ENCODE peak calls at places on chromosomes 2 and 18, in nine cellular contexts. J is heart left ventricle, X is cardiac muscle cell, T is astrocyte, S is gastrocnemius medialis, V is keratinocyte, L is transverse colon, F is fibroblast of lung, D is colonic mucosa. Z is an unnamed sample.
A peak's percentile ranks its signal among the peaks of the same experiment; 100 is the strongest.

GRCh38 chr2:33946198-33946597 is 347.1 kb upstream of the FAM98A start:
- DNase-seq in J (no peak), X (no peak), T (no peak), S (no peak), V (no peak), L (no peak), F (no peak), D (no peak), Z (peak; percentile 5)

GRCh38 chr18:42413870-42414269 is 458.8 kb downstream of the PIK3C3 start:
- DNase-seq in J (no peak), X (no peak), T (peak; percentile 77), S (no peak), V (no peak), L (no peak), F (peak; percentile 0), D (no peak), Z (peak; percentile 39)

GRCh38 chr2:72813841-72814240 is 12.0 kb downstream of the EXOC6B start:
- DNase-seq in J (no peak), X (no peak), T (peak; percentile 48), S (no peak), V (no peak), L (no peak), F (peak; percentile 61), D (no peak), Z (no peak)

GRCh38 chr2:169684135-169684565 is 10.1 kb downstream of the CFAP210 start:
- DNase-seq in J (no peak), X (no peak), T (no peak), S (no peak), V (no peak), L (no peak), F (no peak), D (no peak), Z (no peak)

GRCh38 chr18:55286257-55286825 is 301.7 kb downstream of the TCF4 start:
- DNase-seq in J (no peak), X (no peak), T (peak; percentile 80), S (no peak), V (no peak), L (no peak), F (no peak), D (no peak), Z (no peak)

GRCh38 chr18:32301976-32302743 is 112.3 kb downstream of the MEP1B start:
- DNase-seq in J (no peak), X (no peak), T (peak; percentile 93), S (peak; percentile 22), V (no peak), L (no peak), F (peak; percentile 89), D (no peak), Z (peak; percentile 51)

GRCh38 chr2:159683804-159684203 is 28.5 kb upstream of the MARCHF7 start:
- DNase-seq in J (no peak), X (no peak), T (no peak), S (no peak), V (no peak), L (no peak), F (no peak), D (no peak), Z (no peak)

GRCh38 chr2:159461076-159461475 is 155.3 kb downstream of the BAZ2B start:
- DNase-seq in J (no peak), X (no peak), T (no peak), S (no peak), V (no peak), L (no peak), F (no peak), D (no peak), Z (no peak)

GRCh38 chr2:45172993-45173392 is 163.7 kb upstream of the SIX2 start:
- DNase-seq in J (no peak), X (no peak), T (no peak), S (no peak), V (no peak), L (no peak), F (no peak), D (no peak), Z (no peak)
- H3K27me3 ChIP-seq in J (peaks cover 66% of the 10 kb centered on the region), X (peaks cover 63% of the 10 kb centered on the region), T (peaks cover 33% of the 10 kb centered on the region), S (peaks cover 16% of the 10 kb centered on the region), V (peaks cover 32% of the 10 kb centered on the region), L (peaks cover 64% of the 10 kb centered on the region), F (peaks cover 19% of the 10 kb centered on the region), D (peaks cover 39% of the 10 kb centered on the region), Z (peaks cover 27% of the 10 kb centered on the region)

DNA sequence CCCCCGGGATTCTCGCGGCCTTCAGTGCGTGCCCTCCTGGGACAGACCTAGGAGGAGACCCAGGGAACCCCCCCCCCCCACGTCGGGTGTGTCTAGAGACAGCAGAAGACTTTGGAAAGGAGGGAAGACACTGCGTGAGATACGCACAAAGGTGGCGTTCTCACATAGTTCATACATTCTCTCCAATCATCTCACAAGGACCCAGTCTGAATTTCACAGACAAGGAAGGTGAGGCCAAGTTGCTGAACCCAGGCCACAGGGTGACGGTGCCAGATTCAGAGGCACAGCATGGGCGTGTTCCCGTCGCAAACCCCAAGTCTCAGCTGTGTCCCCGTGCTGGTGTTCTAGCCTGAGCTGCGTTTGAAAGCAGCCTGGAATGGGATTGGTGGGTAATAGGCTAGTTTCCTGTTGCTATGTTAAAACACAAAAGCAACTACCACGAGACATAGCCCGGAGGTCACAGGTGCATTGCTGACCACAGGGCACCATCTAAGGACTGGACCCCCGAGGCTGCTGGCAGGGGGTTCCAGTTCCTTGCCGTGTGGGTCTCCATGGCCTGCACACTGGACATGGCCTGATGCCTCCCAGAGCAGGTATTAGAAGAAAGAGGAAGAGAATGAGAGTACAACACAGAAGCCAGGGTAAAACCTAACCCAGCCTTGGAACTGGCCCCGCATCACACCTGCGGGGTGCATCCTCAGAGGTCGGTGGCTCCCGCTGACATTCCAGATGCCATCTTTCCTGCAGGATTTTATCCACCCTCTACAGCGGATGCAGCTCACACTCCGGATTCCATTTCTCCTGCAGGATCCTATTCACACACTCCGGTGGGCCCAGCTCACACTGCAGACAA is 1.1 kb upstream of the PXDN start:
- DNase-seq in J (no peak), X (no peak), T (no peak), S (no peak), V (no peak), L (no peak), F (no peak), D (no peak), Z (no peak)
- H3K4me3 ChIP-seq in J (peak overlapping the region; percentile 85), X (peak overlapping the region; percentile 85), T (peak overlapping the region; percentile 66), S (peak overlapping the region; percentile 69), V (peak overlapping the region; percentile 55), L (peak overlapping the region; percentile 66), F (peak overlapping the region; percentile 73), D (peak overlapping the region; percentile 43), Z (peak overlapping the region; percentile 83)

GRCh38 chr2:241272722-241273551 is 42.5 kb downstream of the HDLBP start:
- DNase-seq in J (peak; percentile 87), X (peak; percentile 76), T (peak; percentile 40), S (peak; percentile 19), V (peak; percentile 32), L (peak; percentile 76), F (peak; percentile 65), D (peak; percentile 76), Z (no peak)

GRCh38 chr2:241271641-241272297 is 43.7 kb downstream of the HDLBP start:
- DNase-seq in J (peak; percentile 91), X (peak; percentile 79), T (peak; percentile 72), S (peak; percentile 80), V (no peak), L (peak; percentile 86), F (peak; percentile 86), D (peak; percentile 90), Z (peak; percentile 42)

GRCh38 chr2:241272298-241272721 is 43.2 kb downstream of the HDLBP start:
- DNase-seq in J (peak; percentile 72), X (peak; percentile 73), T (no peak), S (no peak), V (no peak), L (peak; percentile 36), F (peak; percentile 21), D (peak; percentile 29), Z (no peak)

GRCh38 chr2:241274127-241274526 is 41.3 kb downstream of the HDLBP start:
- DNase-seq in J (no peak), X (no peak), T (no peak), S (no peak), V (no peak), L (no peak), F (no peak), D (no peak), Z (no peak)

DNA sequence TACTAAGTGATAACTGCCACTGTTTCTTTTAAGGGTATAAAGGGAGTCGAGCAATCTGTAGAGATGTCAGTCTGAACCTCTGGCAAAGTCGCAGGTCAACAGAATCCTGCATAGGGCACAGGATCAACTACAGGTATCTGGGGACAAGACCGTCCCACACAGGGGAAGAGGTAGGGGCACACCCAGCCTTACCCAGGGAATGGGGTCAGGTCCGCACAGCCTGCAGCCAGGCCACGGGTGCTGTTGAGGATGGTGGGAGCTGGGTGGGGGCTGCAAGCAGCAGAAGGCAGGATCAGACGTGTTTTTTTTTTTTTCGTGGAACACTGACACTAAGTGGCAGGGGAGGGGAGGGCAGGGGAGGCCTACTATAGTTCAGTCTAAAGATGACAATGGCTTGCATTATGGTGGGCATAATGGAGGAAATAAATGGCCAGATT is 41.9 kb downstream of the HDLBP start:
- DNase-seq in J (no peak), X (no peak), T (no peak), S (no peak), V (no peak), L (no peak), F (no peak), D (no peak), Z (no peak)
- TF ChIP-seq CTCF in J (no peak), X (no peak), T (no peak), S (no peak), V (no peak), L (no peak), F (no peak), D (no peak), Z (no peak)

GRCh38 chr2:98592565-98592964 is 15.7 kb downstream of the COA5 start:
- DNase-seq in J (peak; percentile 51), X (no peak), T (no peak), S (no peak), V (no peak), L (no peak), F (no peak), D (no peak), Z (no peak)

GRCh38 chr2:98586466-98587140 is 21.7 kb downstream of the COA5 start:
- DNase-seq in J (no peak), X (no peak), T (no peak), S (no peak), V (no peak), L (no peak), F (no peak), D (no peak), Z (no peak)

GRCh38 chr2:98589489-98589888 is 18.8 kb downstream of the COA5 start:
- DNase-seq in J (no peak), X (no peak), T (no peak), S (no peak), V (no peak), L (no peak), F (no peak), D (no peak), Z (no peak)

GRCh38 chr2:98585386-98585785 is 22.9 kb downstream of the COA5 start:
- DNase-seq in J (no peak), X (no peak), T (no peak), S (no peak), V (no peak), L (no peak), F (no peak), D (no peak), Z (no peak)

DNA sequence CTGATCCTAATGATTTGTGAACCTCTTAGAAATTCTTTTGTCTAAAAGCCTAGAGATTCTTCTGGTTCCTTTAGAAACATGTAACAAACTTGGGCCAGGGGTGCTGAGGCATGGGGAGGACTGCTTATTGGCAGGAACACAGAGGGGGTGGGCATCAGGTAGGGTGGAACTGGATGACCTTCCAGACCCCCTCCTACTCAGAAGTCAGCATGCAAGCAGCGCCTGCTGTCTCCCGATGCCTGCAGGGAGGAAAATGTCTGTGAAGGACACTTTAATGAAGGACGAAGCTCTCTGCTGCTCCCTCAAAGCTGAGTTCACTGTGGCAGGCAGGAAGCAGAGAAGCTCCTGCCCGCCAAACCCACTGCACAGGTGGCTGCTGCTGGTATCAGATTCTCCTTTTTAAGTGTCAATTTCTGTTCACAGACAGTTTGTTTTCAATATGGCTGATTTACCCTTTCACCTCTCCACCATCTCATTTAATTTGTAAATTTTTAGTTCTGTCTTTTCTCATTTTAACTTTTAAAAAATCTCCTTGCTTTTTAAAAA is 19.4 kb downstream of the COA5 start:
- DNase-seq in J (no peak), X (no peak), T (no peak), S (no peak), V (no peak), L (no peak), F (no peak), D (no peak), Z (no peak)
- H3K27me3 ChIP-seq in J (no peaks in the 10 kb centered on the region), X (no peaks in the 10 kb centered on the region), T (no peaks in the 10 kb centered on the region), S (no peaks in the 10 kb centered on the region), V (no peaks in the 10 kb centered on the region), L (no peaks in the 10 kb centered on the region), F (no peaks in the 10 kb centered on the region), D (no peaks in the 10 kb centered on the region), Z (no peaks in the 10 kb centered on the region)

Z was measured in kidney epithelial cell.